ENCODE peak calls at places on chromosome 20, in nine cellular contexts. Z is suprapubic skin; C is globus pallidus; W is NCI-H1930; H is stimulated activated CD4-positive, alpha-beta T cell treated with anti-CD3 and anti-CD28 coated beads, TNF-alpha, amount 100 ng/mL, for 1 hour; P is NCI-H1436; Q is SW 1271; S is GM03348; E is AG08396. B is an unnamed sample.

GRCh38 chr20:61159940-61160688 is 91.9 kb upstream of the CDH4 start:
- DNase-seq in Z (no peak), Q (no peak), H (no peak), P (no peak), C (no peak), S (no peak), W (no peak), E (no peak), B (no peak)

GRCh38 chr20:38434310-38434741 is 802 bp downstream of the SNHG17 start:
- DNase-seq in Z (no peak), Q (no peak), E (no peak), C (no peak), P (no peak), S (no peak), H (no peak), W (no peak), B (no peak)

GRCh38 chr20:57795347-57795697 is 85.5 kb upstream of the PMEPA1 start:
- DNase-seq in E (no peak), S (no peak), W (no peak), P (no peak), Z (no peak), Q (no peak), C (no peak), H (no peak), B (no peak)

GRCh38 chr20:3559637-3560036 is 88.8 kb downstream of the ATRN start:
- DNase-seq in H (no peak), C (peak), E (no peak), Z (no peak), S (no peak), W (no peak), P (no peak), Q (no peak), B (no peak)

GRCh38 chr20:36666181-36666740 is 20.3 kb upstream of the SLA2 start:
- DNase-seq in Z (no peak), E (no peak), P (no peak), S (no peak), W (no peak), C (peak), H (no peak), Q (no peak), B (no peak)

GRCh38 chr20:49859011-49859410 is 46.4 kb downstream of the SLC9A8 start:
- DNase-seq in Z (no peak), W (no peak), E (no peak), C (no peak), Q (no peak), S (no peak), P (no peak), H (no peak), B (no peak)

GRCh38 chr20:1122388-1123315 is 4.2 kb downstream of the PSMF1 start:
- DNase-seq in Q (no peak), W (no peak), H (no peak), E (no peak), P (no peak), S (peak), Z (no peak), C (peak), B (no peak)

GRCh38 chr20:10218536-10219451 is at the start of gene SNAP25:
- DNase-seq in P (peak), E (peak), W (peak), Q (peak), S (no peak), H (no peak), Z (peak), C (peak), B (no peak)

GRCh38 chr20:53711333-53712211 is 117.9 kb upstream of the ZNF217 start:
- DNase-seq in Z (no peak), S (no peak), E (no peak), Q (no peak), W (no peak), H (no peak), C (no peak), P (no peak), B (no peak)

GRCh38 chr20:8515810-8516435 is 383.9 kb downstream of the PLCB1 start:
- DNase-seq in P (no peak), E (no peak), C (no peak), Q (no peak), W (no peak), S (no peak), H (no peak), Z (no peak), B (no peak)

GRCh38 chr20:19433371-19434316 is 221.2 kb downstream of the SLC24A3 start:
- DNase-seq in Z (no peak), S (peak), C (no peak), E (peak), P (no peak), H (no peak), W (no peak), Q (no peak), B (no peak)

GRCh38 chr20:57380081-57380750 is 11.0 kb upstream of the RBM38 start:
- DNase-seq in C (no peak), H (no peak), P (no peak), Z (no peak), Q (no peak), E (no peak), W (no peak), S (no peak), B (no peak)